ENCODE peak calls at places on chromosomes 16 and 17, in five cellular contexts. G is esophagus muscularis mucosa, B is stomach, Z is mesendoderm, N is AG04449. C is an unnamed sample.

GRCh38 chr16:12113581-12114375 is 137.2 kb downstream of the SNX29 start:
- DNase-seq in G (no peak), B (no peak), Z (no peak), N (no peak), C (no peak)

GRCh38 chr17:32191306-32191705 is 49.0 kb downstream of the RHOT1 start:
- DNase-seq in G (no peak), B (no peak), Z (no peak), N (no peak), C (no peak)

GRCh38 chr16:57666353-57667068 is 1.6 kb upstream of the ADGRG3 start:
- DNase-seq in G (no peak), B (no peak), Z (no peak), N (no peak), C (no peak)

GRCh38 chr17:39715375-39716072 is 14.8 kb downstream of the MIEN1 start:
- DNase-seq in G (no peak), B (no peak), Z (no peak), N (no peak), C (no peak)

GRCh38 chr17:17702821-17703607 is 21.8 kb downstream of the RAI1 start:
- DNase-seq in G (no peak), B (no peak), Z (peak; percentile 79), N (no peak), C (no peak)

GRCh38 chr16:10412935-10413601 is 27.2 kb downstream of the ATF7IP2 start:
- DNase-seq in G (no peak), B (no peak), Z (no peak), N (no peak), C (no peak)

GRCh38 chr16:85413713-85414663 is 199.1 kb upstream of the GSE1 start:
- DNase-seq in G (no peak), B (no peak), Z (no peak), N (no peak), C (no peak)

GRCh38 chr16:75341934-75342811 is 90.7 kb upstream of the BCAR1 start:
- DNase-seq in G (no peak), B (no peak), Z (no peak), N (no peak), C (no peak)

GRCh38 chr17:50375858-50376538 is 3.0 kb downstream of the EME1 start:
- DNase-seq in G (no peak), B (no peak), Z (peak; percentile 58), N (no peak), C (no peak)

GRCh38 chr16:77775911-77776909 is 12.2 kb upstream of the VAT1L start:
- DNase-seq in G (no peak), B (no peak), Z (no peak), N (no peak), C (no peak)

GRCh38 chr17:64154321-64155089 is 24.6 kb upstream of the ERN1 start:
- DNase-seq in G (no peak), B (no peak), Z (no peak), N (no peak), C (no peak)

GRCh38 chr16:47565454-47565853 is 104.3 kb downstream of the PHKB start:
- DNase-seq in G (peak; percentile 92), B (no peak), Z (no peak), N (no peak), C (peak; percentile 16)

GRCh38 chr16:85052536-85052935 is 24.9 kb downstream of the KIAA0513 start:
- DNase-seq in G (no peak), B (no peak), Z (no peak), N (no peak), C (no peak)

GRCh38 chr16:56679813-56680212 is 2.5 kb upstream of the MT1X start:
- DNase-seq in G (no peak), B (no peak), Z (no peak), N (no peak), C (no peak)

GRCh38 chr17:69593351-69593715 is 178.8 kb downstream of the MAP2K6 start:
- DNase-seq in G (no peak), B (no peak), Z (no peak), N (no peak), C (no peak)

C was measured in thyroid gland.